ENCODE peak calls at places on chromosomes 11 and 22, in five cellular contexts. U, G, T, K and W are unnamed samples.

GRCh38 chr11:126339866-126340434 is 15.5 kb upstream of the ST3GAL4 start:
- DNase-seq in U (no peak), G (no peak), T (peak), K (no peak), W (peak)

GRCh38 chr11:14764213-14764898 is 120.8 kb downstream of the PDE3B start:
- DNase-seq in U (no peak), G (no peak), T (no peak), K (no peak), W (no peak)

GRCh38 chr11:75437966-75438659 is 5.1 kb upstream of the KLHL35 start:
- DNase-seq in U (no peak), G (no peak), T (no peak), K (no peak), W (no peak)

GRCh38 chr11:17991799-17992433 is 20.9 kb downstream of the SERGEF start:
- DNase-seq in U (no peak), G (no peak), T (no peak), K (peak), W (no peak)

GRCh38 chr11:832529-833113 is at the start of gene CD151:
- DNase-seq in U (peak), G (no peak), T (no peak), K (peak), W (no peak)

GRCh38 chr11:65315204-65315865 is 669 bp downstream of the CDC42EP2 start:
- DNase-seq in U (peak), G (peak), T (peak), K (peak), W (peak)

GRCh38 chr11:102398297-102398696 is 51.3 kb downstream of the BIRC2 start:
- DNase-seq in U (no peak), G (no peak), T (no peak), K (no peak), W (no peak)

GRCh38 chr11:117145393-117145761 is 1.3 kb downstream of the PAFAH1B2 start:
- DNase-seq in U (no peak), G (no peak), T (no peak), K (peak), W (no peak)

GRCh38 chr11:13972033-13972910 is 9.7 kb downstream of the SPON1 start:
- DNase-seq in U (no peak), G (no peak), T (no peak), K (no peak), W (no peak)

GRCh38 chr22:48055185-48055584 is 1292.7 kb downstream of the TBC1D22A start:
- DNase-seq in U (no peak), G (no peak), T (no peak), K (no peak), W (no peak)

GRCh38 chr22:43090130-43090789 is 1.1 kb upstream of the TTLL1 start:
- DNase-seq in U (no peak), G (peak), T (no peak), K (peak), W (peak)

GRCh38 chr22:39622881-39623367 is 52.4 kb downstream of the CACNA1I start:
- DNase-seq in U (no peak), G (peak), T (peak), K (peak), W (peak)

GRCh38 chr11:79212711-79213110 is 228.1 kb downstream of the TENM4 start:
- DNase-seq in U (no peak), G (no peak), T (no peak), K (no peak), W (no peak)

GRCh38 chr11:2929880-2930704 is 872 bp upstream of the PHLDA2 start:
- DNase-seq in U (peak), G (no peak), T (no peak), K (peak), W (no peak)

GRCh38 chr11:79834015-79834414 is 393.2 kb upstream of the TENM4 start:
- DNase-seq in U (no peak), G (no peak), T (no peak), K (no peak), W (no peak)

GRCh38 chr11:29484548-29484947 is 532.3 kb downstream of the KCNA4 start:
- DNase-seq in U (no peak), G (no peak), T (no peak), K (no peak), W (no peak)

GRCh38 chr11:16410479-16410878 is 54.1 kb upstream of the SOX6 start:
- DNase-seq in U (no peak), G (no peak), T (no peak), K (no peak), W (no peak)

GRCh38 chr11:100562102-100562501 is 125.0 kb upstream of the ARHGAP42 start:
- DNase-seq in U (no peak), G (no peak), T (no peak), K (no peak), W (peak)